ENCODE peak calls at places on chromosomes 11 and 22, in five cellular contexts. X is psoas muscle, R is heart left ventricle, J is transverse colon, U is PC-3. Y is an unnamed sample.

GRCh38 chr11:134079317-134079716 is 10.4 kb downstream of the JAM3 start:
- DNase-seq in X (no peak), R (no peak), J (no peak), U (no peak), Y (no peak)

GRCh38 chr11:131498631-131499053 is 128.2 kb downstream of the NTM start:
- DNase-seq in X (no peak), R (no peak), J (no peak), U (no peak), Y (no peak)

GRCh38 chr22:44464000-44464399 is 34.0 kb downstream of the RTL6 start:
- DNase-seq in X (no peak), R (no peak), J (no peak), U (peak; percentile 7), Y (no peak)

GRCh38 chr11:93741882-93742226 is 382 bp downstream of the C11orf54 start:
- DNase-seq in X (no peak), R (no peak), J (peak; percentile 72), U (peak; percentile 73), Y (peak; percentile 76)

GRCh38 chr11:2661173-2662023 is 38.4 kb downstream of the KCNQ1OT1 start:
- DNase-seq in X (no peak), R (no peak), J (no peak), U (no peak), Y (no peak)

GRCh38 chr22:47163481-47163875 is 401.0 kb downstream of the TBC1D22A start:
- DNase-seq in X (no peak), R (no peak), J (peak; percentile 3), U (no peak), Y (no peak)

GRCh38 chr11:62665630-62666258 is 632 bp downstream of the CSKMT start:
- DNase-seq in X (peak; percentile 60), R (peak; percentile 66), J (peak; percentile 54), U (no peak), Y (peak; percentile 46)

GRCh38 chr11:59292611-59293010 is 66.1 kb upstream of the OR5AN1 start:
- DNase-seq in X (no peak), R (no peak), J (no peak), U (peak; percentile 64), Y (no peak)

GRCh38 chr11:83223457-83223856 is 29.9 kb downstream of the ANKRD42 start:
- DNase-seq in X (no peak), R (no peak), J (no peak), U (no peak), Y (no peak)

GRCh38 chr22:19151329-19152191 is 1.5 kb upstream of the GSC2 start:
- DNase-seq in X (no peak), R (no peak), J (no peak), U (no peak), Y (no peak)

GRCh38 chr11:130633466-130633865 is 185.0 kb downstream of the ADAMTS15 start:
- DNase-seq in X (no peak), R (no peak), J (no peak), U (peak; percentile 67), Y (no peak)

GRCh38 chr11:102760355-102761035 is 19.9 kb downstream of the MMP10 start:
- DNase-seq in X (no peak), R (no peak), J (no peak), U (peak; percentile 97), Y (peak; percentile 92)

GRCh38 chr22:38629108-38629507 is 27.1 kb downstream of the FAM227A start:
- DNase-seq in X (no peak), R (no peak), J (no peak), U (no peak), Y (no peak)

GRCh38 chr11:69529001-69529400 is 47.5 kb downstream of the LINC01488 start:
- DNase-seq in X (no peak), R (no peak), J (no peak), U (no peak), Y (no peak)

GRCh38 chr11:81224396-81224795 is 1509.3 kb downstream of the FAM181B start:
- DNase-seq in X (no peak), R (no peak), J (no peak), U (no peak), Y (no peak)

GRCh38 chr11:117072517-117073218 is 25.6 kb downstream of the SIK3 start:
- DNase-seq in X (no peak), R (no peak), J (no peak), U (peak; percentile 98), Y (peak; percentile 85)

GRCh38 chr22:48500481-48501230 is 1327.0 kb downstream of the BRD1 start:
- DNase-seq in X (no peak), R (no peak), J (no peak), U (no peak), Y (no peak)

GRCh38 chr11:71203681-71204080 is 48.7 kb downstream of the SHANK2 start:
- DNase-seq in X (no peak), R (no peak), J (no peak), U (no peak), Y (no peak)

GRCh38 chr11:46895821-46896220 is 22.5 kb downstream of the LRP4 start:
- DNase-seq in X (peak; percentile 66), R (peak; percentile 86), J (peak; percentile 20), U (no peak), Y (no peak)

GRCh38 chr11:125207866-125208425 is 43.4 kb downstream of the PKNOX2 start:
- DNase-seq in X (no peak), R (no peak), J (no peak), U (peak; percentile 17), Y (peak; percentile 11)

GRCh38 chr22:19800761-19801244 is 40.2 kb downstream of the TBX1 start:
- DNase-seq in X (no peak), R (no peak), J (no peak), U (no peak), Y (no peak)

GRCh38 chr11:76769645-76770586 is 13.2 kb upstream of the TSKU start:
- DNase-seq in X (no peak), R (peak; percentile 35), J (peak; percentile 91), U (peak; percentile 55), Y (peak; percentile 41)

GRCh38 chr11:61294717-61295595 is at the start of gene VWCE:
- DNase-seq in X (peak; percentile 58), R (peak; percentile 69), J (peak; percentile 38), U (peak; percentile 55), Y (peak; percentile 45)

GRCh38 chr11:61295596-61295926 is 445 bp upstream of the VWCE start:
- DNase-seq in X (no peak), R (peak; percentile 38), J (peak; percentile 11), U (no peak), Y (no peak)

GRCh38 chr11:61297341-61297740 is 2.2 kb upstream of the VWCE start:
- DNase-seq in X (no peak), R (no peak), J (no peak), U (no peak), Y (peak; percentile 41)

GRCh38 chr11:61298663-61299244 is 3.6 kb upstream of the VWCE start:
- DNase-seq in X (no peak), R (no peak), J (no peak), U (no peak), Y (no peak)

GRCh38 chr11:61297741-61298140 is 2.6 kb upstream of the VWCE start:
- DNase-seq in X (peak; percentile 42), R (peak; percentile 58), J (no peak), U (peak; percentile 45), Y (peak; percentile 74)
- H3K27ac ChIP-seq in X (no peak overlapping the region), R (peak overlapping the region; percentile 11), J (no peak overlapping the region), U (no peak overlapping the region), Y (peak overlapping the region; percentile 73)

DNA sequence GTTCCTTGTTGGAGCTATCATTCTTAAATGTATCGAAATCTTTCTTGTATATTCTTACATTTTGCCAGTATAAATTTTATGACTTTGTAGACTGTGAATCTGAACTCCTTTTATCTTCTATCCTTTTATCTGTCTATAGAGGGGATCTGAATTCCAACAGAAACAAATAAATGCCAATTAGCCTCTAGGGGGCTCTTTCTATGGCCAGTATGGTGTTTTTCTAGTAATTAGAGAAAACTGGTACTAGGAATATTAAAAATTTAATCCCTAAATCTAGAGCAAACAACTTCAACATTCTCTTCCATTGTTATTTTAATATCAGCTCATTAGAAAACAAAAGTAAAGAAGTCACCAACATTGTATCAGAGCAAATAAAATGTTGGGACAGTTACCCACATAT is 21.5 kb upstream of the CAT start:
- DNase-seq in X (no peak), R (no peak), J (no peak), U (no peak), Y (no peak)
- TF ChIP-seq CTCF in X (no peak), R (no peak), J (no peak), U (peak; percentile 37), Y (no peak)

GRCh38 chr11:128462802-128463385 is 124.5 kb downstream of the ETS1 start:
- DNase-seq in X (no peak), R (no peak), J (no peak), U (no peak), Y (no peak)
- H3K27ac ChIP-seq in X (peak overlapping the region; percentile 33), R (peak overlapping the region; percentile 68), J (peak overlapping the region; percentile 52), U (no peak overlapping the region), Y (no peak overlapping the region)

DNA sequence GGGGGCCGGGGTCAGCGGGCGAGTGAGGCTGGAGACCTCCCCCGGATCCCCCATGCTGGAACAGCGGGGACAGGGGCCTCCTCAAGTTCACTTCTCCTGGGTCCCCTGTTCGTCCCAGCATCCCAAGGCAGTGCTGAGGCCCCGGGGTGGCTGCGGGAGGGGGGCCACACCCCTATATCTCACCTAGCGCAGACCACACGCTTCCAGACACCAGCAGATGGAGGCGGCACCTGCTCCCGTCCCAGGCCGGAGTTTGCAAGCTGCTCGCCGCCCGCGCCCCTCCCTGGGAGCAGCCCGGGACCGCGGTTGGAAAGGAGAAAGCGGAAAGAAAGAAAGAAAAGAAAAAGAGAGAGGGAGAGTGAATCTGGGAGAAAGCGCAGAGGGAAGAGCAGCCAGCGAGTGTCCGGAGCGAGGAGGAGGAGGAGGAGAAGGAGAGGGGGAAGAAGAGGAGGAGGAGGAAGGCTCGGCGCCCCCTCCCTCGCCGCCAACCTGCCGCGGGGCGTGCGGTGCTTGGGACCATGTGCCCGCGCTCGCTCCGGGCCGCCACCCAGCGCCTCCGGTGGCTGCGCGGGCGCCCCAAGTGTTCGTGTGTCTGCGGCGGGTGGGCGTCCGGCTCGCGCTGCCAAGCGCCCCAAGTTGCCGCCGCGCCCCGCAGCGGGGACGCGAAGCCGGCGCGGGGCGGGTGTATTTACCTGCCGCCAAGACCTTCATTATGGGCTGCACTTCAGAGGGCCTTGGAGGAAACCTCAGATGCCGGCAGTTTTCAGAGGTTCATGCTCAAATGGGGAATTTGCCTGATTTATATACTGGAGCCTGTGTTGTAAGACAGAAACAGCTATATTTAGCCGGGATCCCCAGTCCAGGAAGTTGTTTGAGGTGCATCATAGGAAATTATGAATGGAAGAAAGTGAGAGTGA is at the start of gene LIF:
- DNase-seq in X (no peak), R (no peak), J (peak; percentile 52), U (no peak), Y (peak; percentile 53)
- TF ChIP-seq CTCF in X (no peak), R (no peak), J (no peak), U (no peak), Y (peak; percentile 52)

Y was measured in RWPE1.